ENCODE peak calls at places on chromosomes 3 and 15, in five cellular contexts. One of them, this sample, is unnamed.
A peak's percentile ranks its signal among the peaks of the same experiment; 100 is the strongest.

GRCh38 chr15:66573348-66573718 is 7.5 kb upstream of the LCTL start:
- DNase-seq in NCI-H460: no peak
- DNase-seq in activated CD8-positive, alpha-beta T cell treated with anti-CD3 and anti-CD28 coated beads for 36 hours: no peak
- DNase-seq in activated CD4-positive, alpha-beta T cell treated with anti-CD3 and anti-CD28 coated beads, Interleukin-2, amount 50 U/mL, for 4 hours: no peak
- DNase-seq in activated effector memory CD4-positive, alpha-beta T cell treated with anti-CD3 and anti-CD28 coated beads, Interleukin-2, amount 50 U/mL, for 16 hours: no peak
- DNase-seq in this sample: no peak

GRCh38 chr3:186825294-186825821 is 17.2 kb upstream of the ADIPOQ start:
- DNase-seq in NCI-H460: no peak
- DNase-seq in activated CD8-positive, alpha-beta T cell treated with anti-CD3 and anti-CD28 coated beads for 36 hours: peak; percentile 73
- DNase-seq in activated CD4-positive, alpha-beta T cell treated with anti-CD3 and anti-CD28 coated beads, Interleukin-2, amount 50 U/mL, for 4 hours: no peak
- DNase-seq in activated effector memory CD4-positive, alpha-beta T cell treated with anti-CD3 and anti-CD28 coated beads, Interleukin-2, amount 50 U/mL, for 16 hours: peak; percentile 71
- DNase-seq in this sample: no peak

GRCh38 chr3:175161291-175161690 is 302.2 kb downstream of the NAALADL2 start:
- DNase-seq in NCI-H460: no peak
- DNase-seq in activated CD8-positive, alpha-beta T cell treated with anti-CD3 and anti-CD28 coated beads for 36 hours: no peak
- DNase-seq in activated CD4-positive, alpha-beta T cell treated with anti-CD3 and anti-CD28 coated beads, Interleukin-2, amount 50 U/mL, for 4 hours: no peak
- DNase-seq in activated effector memory CD4-positive, alpha-beta T cell treated with anti-CD3 and anti-CD28 coated beads, Interleukin-2, amount 50 U/mL, for 16 hours: no peak
- DNase-seq in this sample: no peak

GRCh38 chr3:182632077-182632393 is 161.3 kb upstream of the ATP11B start:
- DNase-seq in NCI-H460: no peak
- DNase-seq in activated CD8-positive, alpha-beta T cell treated with anti-CD3 and anti-CD28 coated beads for 36 hours: no peak
- DNase-seq in activated CD4-positive, alpha-beta T cell treated with anti-CD3 and anti-CD28 coated beads, Interleukin-2, amount 50 U/mL, for 4 hours: no peak
- DNase-seq in activated effector memory CD4-positive, alpha-beta T cell treated with anti-CD3 and anti-CD28 coated beads, Interleukin-2, amount 50 U/mL, for 16 hours: no peak
- DNase-seq in this sample: no peak

GRCh38 chr3:8625991-8626390 is 18.6 kb downstream of the SSUH2 start:
- DNase-seq in NCI-H460: no peak
- DNase-seq in activated CD8-positive, alpha-beta T cell treated with anti-CD3 and anti-CD28 coated beads for 36 hours: peak; percentile 7
- DNase-seq in activated CD4-positive, alpha-beta T cell treated with anti-CD3 and anti-CD28 coated beads, Interleukin-2, amount 50 U/mL, for 4 hours: no peak
- DNase-seq in activated effector memory CD4-positive, alpha-beta T cell treated with anti-CD3 and anti-CD28 coated beads, Interleukin-2, amount 50 U/mL, for 16 hours: peak; percentile 58
- DNase-seq in this sample: no peak

GRCh38 chr15:58704155-58704825 is 45.2 kb downstream of the ADAM10 start:
- DNase-seq in NCI-H460: no peak
- DNase-seq in activated CD8-positive, alpha-beta T cell treated with anti-CD3 and anti-CD28 coated beads for 36 hours: no peak
- DNase-seq in activated CD4-positive, alpha-beta T cell treated with anti-CD3 and anti-CD28 coated beads, Interleukin-2, amount 50 U/mL, for 4 hours: no peak
- DNase-seq in activated effector memory CD4-positive, alpha-beta T cell treated with anti-CD3 and anti-CD28 coated beads, Interleukin-2, amount 50 U/mL, for 16 hours: no peak
- DNase-seq in this sample: no peak

GRCh38 chr3:44957986-44958385 is 18.0 kb downstream of the ZDHHC3 start:
- DNase-seq in NCI-H460: no peak
- DNase-seq in activated CD8-positive, alpha-beta T cell treated with anti-CD3 and anti-CD28 coated beads for 36 hours: no peak
- DNase-seq in activated CD4-positive, alpha-beta T cell treated with anti-CD3 and anti-CD28 coated beads, Interleukin-2, amount 50 U/mL, for 4 hours: no peak
- DNase-seq in activated effector memory CD4-positive, alpha-beta T cell treated with anti-CD3 and anti-CD28 coated beads, Interleukin-2, amount 50 U/mL, for 16 hours: peak; percentile 24
- DNase-seq in this sample: no peak

GRCh38 chr3:76990606-76991005 is 49.3 kb upstream of the ROBO2 start:
- DNase-seq in NCI-H460: no peak
- DNase-seq in activated CD8-positive, alpha-beta T cell treated with anti-CD3 and anti-CD28 coated beads for 36 hours: no peak
- DNase-seq in activated CD4-positive, alpha-beta T cell treated with anti-CD3 and anti-CD28 coated beads, Interleukin-2, amount 50 U/mL, for 4 hours: no peak
- DNase-seq in activated effector memory CD4-positive, alpha-beta T cell treated with anti-CD3 and anti-CD28 coated beads, Interleukin-2, amount 50 U/mL, for 16 hours: no peak
- DNase-seq in this sample: no peak

GRCh38 chr15:92714071-92714456 is 58.5 kb upstream of the FAM174B start:
- DNase-seq in NCI-H460: no peak
- DNase-seq in activated CD8-positive, alpha-beta T cell treated with anti-CD3 and anti-CD28 coated beads for 36 hours: peak; percentile 4
- DNase-seq in activated CD4-positive, alpha-beta T cell treated with anti-CD3 and anti-CD28 coated beads, Interleukin-2, amount 50 U/mL, for 4 hours: no peak
- DNase-seq in activated effector memory CD4-positive, alpha-beta T cell treated with anti-CD3 and anti-CD28 coated beads, Interleukin-2, amount 50 U/mL, for 16 hours: no peak
- DNase-seq in this sample: peak; percentile 29

GRCh38 chr3:177772908-177773557 is 575.8 kb upstream of the TBL1XR1 start:
- DNase-seq in NCI-H460: no peak
- DNase-seq in activated CD8-positive, alpha-beta T cell treated with anti-CD3 and anti-CD28 coated beads for 36 hours: no peak
- DNase-seq in activated CD4-positive, alpha-beta T cell treated with anti-CD3 and anti-CD28 coated beads, Interleukin-2, amount 50 U/mL, for 4 hours: no peak
- DNase-seq in activated effector memory CD4-positive, alpha-beta T cell treated with anti-CD3 and anti-CD28 coated beads, Interleukin-2, amount 50 U/mL, for 16 hours: no peak
- DNase-seq in this sample: no peak

GRCh38 chr15:69084404-69085030 is 70.0 kb downstream of the NOX5 start:
- DNase-seq in NCI-H460: no peak
- DNase-seq in activated CD8-positive, alpha-beta T cell treated with anti-CD3 and anti-CD28 coated beads for 36 hours: no peak
- DNase-seq in activated CD4-positive, alpha-beta T cell treated with anti-CD3 and anti-CD28 coated beads, Interleukin-2, amount 50 U/mL, for 4 hours: no peak
- DNase-seq in activated effector memory CD4-positive, alpha-beta T cell treated with anti-CD3 and anti-CD28 coated beads, Interleukin-2, amount 50 U/mL, for 16 hours: no peak
- DNase-seq in this sample: no peak

GRCh38 chr3:164406281-164406680 is 672.0 kb downstream of the SI start:
- DNase-seq in NCI-H460: no peak
- DNase-seq in activated CD8-positive, alpha-beta T cell treated with anti-CD3 and anti-CD28 coated beads for 36 hours: no peak
- DNase-seq in activated CD4-positive, alpha-beta T cell treated with anti-CD3 and anti-CD28 coated beads, Interleukin-2, amount 50 U/mL, for 4 hours: no peak
- DNase-seq in activated effector memory CD4-positive, alpha-beta T cell treated with anti-CD3 and anti-CD28 coated beads, Interleukin-2, amount 50 U/mL, for 16 hours: no peak
- DNase-seq in this sample: no peak

GRCh38 chr3:138418556-138419206 is 15.7 kb upstream of the ESYT3 start:
- DNase-seq in NCI-H460: no peak
- DNase-seq in activated CD8-positive, alpha-beta T cell treated with anti-CD3 and anti-CD28 coated beads for 36 hours: no peak
- DNase-seq in activated CD4-positive, alpha-beta T cell treated with anti-CD3 and anti-CD28 coated beads, Interleukin-2, amount 50 U/mL, for 4 hours: no peak
- DNase-seq in activated effector memory CD4-positive, alpha-beta T cell treated with anti-CD3 and anti-CD28 coated beads, Interleukin-2, amount 50 U/mL, for 16 hours: no peak
- DNase-seq in this sample: no peak

GRCh38 chr15:69585937-69586336 is 133.3 kb downstream of the RPLP1 start:
- DNase-seq in NCI-H460: no peak
- DNase-seq in activated CD8-positive, alpha-beta T cell treated with anti-CD3 and anti-CD28 coated beads for 36 hours: no peak
- DNase-seq in activated CD4-positive, alpha-beta T cell treated with anti-CD3 and anti-CD28 coated beads, Interleukin-2, amount 50 U/mL, for 4 hours: no peak
- DNase-seq in activated effector memory CD4-positive, alpha-beta T cell treated with anti-CD3 and anti-CD28 coated beads, Interleukin-2, amount 50 U/mL, for 16 hours: no peak
- DNase-seq in this sample: no peak

GRCh38 chr3:138125548-138126221 is 6.5 kb downstream of the A4GNT start:
- DNase-seq in NCI-H460: no peak
- DNase-seq in activated CD8-positive, alpha-beta T cell treated with anti-CD3 and anti-CD28 coated beads for 36 hours: no peak
- DNase-seq in activated CD4-positive, alpha-beta T cell treated with anti-CD3 and anti-CD28 coated beads, Interleukin-2, amount 50 U/mL, for 4 hours: no peak
- DNase-seq in activated effector memory CD4-positive, alpha-beta T cell treated with anti-CD3 and anti-CD28 coated beads, Interleukin-2, amount 50 U/mL, for 16 hours: no peak
- DNase-seq in this sample: peak; percentile 20

GRCh38 chr15:47398115-47398514 is 319.2 kb upstream of the SEMA6D start:
- DNase-seq in NCI-H460: no peak
- DNase-seq in activated CD8-positive, alpha-beta T cell treated with anti-CD3 and anti-CD28 coated beads for 36 hours: no peak
- DNase-seq in activated CD4-positive, alpha-beta T cell treated with anti-CD3 and anti-CD28 coated beads, Interleukin-2, amount 50 U/mL, for 4 hours: no peak
- DNase-seq in activated effector memory CD4-positive, alpha-beta T cell treated with anti-CD3 and anti-CD28 coated beads, Interleukin-2, amount 50 U/mL, for 16 hours: no peak
- DNase-seq in this sample: no peak

GRCh38 chr3:122273498-122273897 is 51.5 kb upstream of the CSTA start:
- DNase-seq in NCI-H460: no peak
- DNase-seq in activated CD8-positive, alpha-beta T cell treated with anti-CD3 and anti-CD28 coated beads for 36 hours: peak; percentile 64
- DNase-seq in activated CD4-positive, alpha-beta T cell treated with anti-CD3 and anti-CD28 coated beads, Interleukin-2, amount 50 U/mL, for 4 hours: no peak
- DNase-seq in activated effector memory CD4-positive, alpha-beta T cell treated with anti-CD3 and anti-CD28 coated beads, Interleukin-2, amount 50 U/mL, for 16 hours: no peak
- DNase-seq in this sample: no peak

GRCh38 chr3:43365601-43366305 is 79.4 kb downstream of the SNRK start:
- DNase-seq in NCI-H460: no peak
- DNase-seq in activated CD8-positive, alpha-beta T cell treated with anti-CD3 and anti-CD28 coated beads for 36 hours: no peak
- DNase-seq in activated CD4-positive, alpha-beta T cell treated with anti-CD3 and anti-CD28 coated beads, Interleukin-2, amount 50 U/mL, for 4 hours: no peak
- DNase-seq in activated effector memory CD4-positive, alpha-beta T cell treated with anti-CD3 and anti-CD28 coated beads, Interleukin-2, amount 50 U/mL, for 16 hours: peak; percentile 52
- DNase-seq in this sample: no peak

GRCh38 chr3:129622933-129623332 is 16.5 kb upstream of the PLXND1 start:
- DNase-seq in NCI-H460: no peak
- DNase-seq in activated CD8-positive, alpha-beta T cell treated with anti-CD3 and anti-CD28 coated beads for 36 hours: no peak
- DNase-seq in activated CD4-positive, alpha-beta T cell treated with anti-CD3 and anti-CD28 coated beads, Interleukin-2, amount 50 U/mL, for 4 hours: no peak
- DNase-seq in activated effector memory CD4-positive, alpha-beta T cell treated with anti-CD3 and anti-CD28 coated beads, Interleukin-2, amount 50 U/mL, for 16 hours: no peak
- DNase-seq in this sample: no peak

GRCh38 chr15:68149059-68149458 is 56.1 kb downstream of the CALML4 start:
- DNase-seq in NCI-H460: no peak
- DNase-seq in activated CD8-positive, alpha-beta T cell treated with anti-CD3 and anti-CD28 coated beads for 36 hours: no peak
- DNase-seq in activated CD4-positive, alpha-beta T cell treated with anti-CD3 and anti-CD28 coated beads, Interleukin-2, amount 50 U/mL, for 4 hours: no peak
- DNase-seq in activated effector memory CD4-positive, alpha-beta T cell treated with anti-CD3 and anti-CD28 coated beads, Interleukin-2, amount 50 U/mL, for 16 hours: no peak
- DNase-seq in this sample: no peak

GRCh38 chr3:85360742-85361387 is 402.1 kb downstream of the CADM2 start:
- DNase-seq in NCI-H460: peak; percentile 45
- DNase-seq in activated CD8-positive, alpha-beta T cell treated with anti-CD3 and anti-CD28 coated beads for 36 hours: peak; percentile 42
- DNase-seq in activated CD4-positive, alpha-beta T cell treated with anti-CD3 and anti-CD28 coated beads, Interleukin-2, amount 50 U/mL, for 4 hours: no peak
- DNase-seq in activated effector memory CD4-positive, alpha-beta T cell treated with anti-CD3 and anti-CD28 coated beads, Interleukin-2, amount 50 U/mL, for 16 hours: no peak
- DNase-seq in this sample: peak; percentile 87

GRCh38 chr3:24533557-24534193 is 39.0 kb upstream of the THRB start:
- DNase-seq in NCI-H460: no peak
- DNase-seq in activated CD8-positive, alpha-beta T cell treated with anti-CD3 and anti-CD28 coated beads for 36 hours: no peak
- DNase-seq in activated CD4-positive, alpha-beta T cell treated with anti-CD3 and anti-CD28 coated beads, Interleukin-2, amount 50 U/mL, for 4 hours: no peak
- DNase-seq in activated effector memory CD4-positive, alpha-beta T cell treated with anti-CD3 and anti-CD28 coated beads, Interleukin-2, amount 50 U/mL, for 16 hours: no peak
- DNase-seq in this sample: no peak

GRCh38 chr3:93969443-93969842 is 4.3 kb downstream of the PROS1 start:
- DNase-seq in NCI-H460: no peak
- DNase-seq in activated CD8-positive, alpha-beta T cell treated with anti-CD3 and anti-CD28 coated beads for 36 hours: no peak
- DNase-seq in activated CD4-positive, alpha-beta T cell treated with anti-CD3 and anti-CD28 coated beads, Interleukin-2, amount 50 U/mL, for 4 hours: no peak
- DNase-seq in activated effector memory CD4-positive, alpha-beta T cell treated with anti-CD3 and anti-CD28 coated beads, Interleukin-2, amount 50 U/mL, for 16 hours: no peak
- DNase-seq in this sample: no peak

GRCh38 chr3:73228425-73228824 is 167.0 kb downstream of the EBLN2 start:
- DNase-seq in NCI-H460: no peak
- DNase-seq in activated CD8-positive, alpha-beta T cell treated with anti-CD3 and anti-CD28 coated beads for 36 hours: no peak
- DNase-seq in activated CD4-positive, alpha-beta T cell treated with anti-CD3 and anti-CD28 coated beads, Interleukin-2, amount 50 U/mL, for 4 hours: no peak
- DNase-seq in activated effector memory CD4-positive, alpha-beta T cell treated with anti-CD3 and anti-CD28 coated beads, Interleukin-2, amount 50 U/mL, for 16 hours: no peak
- DNase-seq in this sample: no peak

GRCh38 chr15:40554164-40554530 is 10.7 kb downstream of the CCDC32 start:
- DNase-seq in NCI-H460: no peak
- DNase-seq in activated CD8-positive, alpha-beta T cell treated with anti-CD3 and anti-CD28 coated beads for 36 hours: no peak
- DNase-seq in activated CD4-positive, alpha-beta T cell treated with anti-CD3 and anti-CD28 coated beads, Interleukin-2, amount 50 U/mL, for 4 hours: no peak
- DNase-seq in activated effector memory CD4-positive, alpha-beta T cell treated with anti-CD3 and anti-CD28 coated beads, Interleukin-2, amount 50 U/mL, for 16 hours: no peak
- DNase-seq in this sample: no peak

GRCh38 chr3:37762698-37763097 is 99.0 kb upstream of the CTDSPL start:
- DNase-seq in NCI-H460: no peak
- DNase-seq in activated CD8-positive, alpha-beta T cell treated with anti-CD3 and anti-CD28 coated beads for 36 hours: no peak
- DNase-seq in activated CD4-positive, alpha-beta T cell treated with anti-CD3 and anti-CD28 coated beads, Interleukin-2, amount 50 U/mL, for 4 hours: no peak
- DNase-seq in activated effector memory CD4-positive, alpha-beta T cell treated with anti-CD3 and anti-CD28 coated beads, Interleukin-2, amount 50 U/mL, for 16 hours: no peak
- DNase-seq in this sample: no peak

GRCh38 chr3:159032311-159032710 is 230.5 kb downstream of the MFSD1 start:
- DNase-seq in NCI-H460: no peak
- DNase-seq in activated CD8-positive, alpha-beta T cell treated with anti-CD3 and anti-CD28 coated beads for 36 hours: no peak
- DNase-seq in activated CD4-positive, alpha-beta T cell treated with anti-CD3 and anti-CD28 coated beads, Interleukin-2, amount 50 U/mL, for 4 hours: no peak
- DNase-seq in activated effector memory CD4-positive, alpha-beta T cell treated with anti-CD3 and anti-CD28 coated beads, Interleukin-2, amount 50 U/mL, for 16 hours: no peak
- DNase-seq in this sample: no peak

GRCh38 chr3:1017879-1018278 is 74.9 kb upstream of the CNTN6 start:
- DNase-seq in NCI-H460: no peak
- DNase-seq in activated CD8-positive, alpha-beta T cell treated with anti-CD3 and anti-CD28 coated beads for 36 hours: no peak
- DNase-seq in activated CD4-positive, alpha-beta T cell treated with anti-CD3 and anti-CD28 coated beads, Interleukin-2, amount 50 U/mL, for 4 hours: no peak
- DNase-seq in activated effector memory CD4-positive, alpha-beta T cell treated with anti-CD3 and anti-CD28 coated beads, Interleukin-2, amount 50 U/mL, for 16 hours: no peak
- DNase-seq in this sample: no peak

GRCh38 chr3:159635047-159635641 is 353.5 kb upstream of the IL12A start:
- DNase-seq in NCI-H460: no peak
- DNase-seq in activated CD8-positive, alpha-beta T cell treated with anti-CD3 and anti-CD28 coated beads for 36 hours: no peak
- DNase-seq in activated CD4-positive, alpha-beta T cell treated with anti-CD3 and anti-CD28 coated beads, Interleukin-2, amount 50 U/mL, for 4 hours: no peak
- DNase-seq in activated effector memory CD4-positive, alpha-beta T cell treated with anti-CD3 and anti-CD28 coated beads, Interleukin-2, amount 50 U/mL, for 16 hours: no peak
- DNase-seq in this sample: no peak

GRCh38 chr3:140186421-140186920 is 251.5 kb downstream of the CLSTN2 start:
- DNase-seq in NCI-H460: no peak
- DNase-seq in activated CD8-positive, alpha-beta T cell treated with anti-CD3 and anti-CD28 coated beads for 36 hours: no peak
- DNase-seq in activated CD4-positive, alpha-beta T cell treated with anti-CD3 and anti-CD28 coated beads, Interleukin-2, amount 50 U/mL, for 4 hours: no peak
- DNase-seq in activated effector memory CD4-positive, alpha-beta T cell treated with anti-CD3 and anti-CD28 coated beads, Interleukin-2, amount 50 U/mL, for 16 hours: no peak
- DNase-seq in this sample: peak; percentile 60

GRCh38 chr15:70244978-70245542 is 147.3 kb upstream of the TLE3 start:
- DNase-seq in NCI-H460: no peak
- DNase-seq in activated CD8-positive, alpha-beta T cell treated with anti-CD3 and anti-CD28 coated beads for 36 hours: no peak
- DNase-seq in activated CD4-positive, alpha-beta T cell treated with anti-CD3 and anti-CD28 coated beads, Interleukin-2, amount 50 U/mL, for 4 hours: no peak
- DNase-seq in activated effector memory CD4-positive, alpha-beta T cell treated with anti-CD3 and anti-CD28 coated beads, Interleukin-2, amount 50 U/mL, for 16 hours: no peak
- DNase-seq in this sample: no peak

GRCh38 chr15:53591041-53591440 is 168.4 kb downstream of the WDR72 start:
- DNase-seq in NCI-H460: no peak
- DNase-seq in activated CD8-positive, alpha-beta T cell treated with anti-CD3 and anti-CD28 coated beads for 36 hours: no peak
- DNase-seq in activated CD4-positive, alpha-beta T cell treated with anti-CD3 and anti-CD28 coated beads, Interleukin-2, amount 50 U/mL, for 4 hours: no peak
- DNase-seq in activated effector memory CD4-positive, alpha-beta T cell treated with anti-CD3 and anti-CD28 coated beads, Interleukin-2, amount 50 U/mL, for 16 hours: no peak
- DNase-seq in this sample: no peak

GRCh38 chr15:100596792-100597191 is 5.2 kb downstream of the LINS1 start:
- DNase-seq in NCI-H460: no peak
- DNase-seq in activated CD8-positive, alpha-beta T cell treated with anti-CD3 and anti-CD28 coated beads for 36 hours: peak; percentile 99
- DNase-seq in activated CD4-positive, alpha-beta T cell treated with anti-CD3 and anti-CD28 coated beads, Interleukin-2, amount 50 U/mL, for 4 hours: peak; percentile 98
- DNase-seq in activated effector memory CD4-positive, alpha-beta T cell treated with anti-CD3 and anti-CD28 coated beads, Interleukin-2, amount 50 U/mL, for 16 hours: peak; percentile 95
- DNase-seq in this sample: no peak

GRCh38 chr3:25574172-25574765 is 90.4 kb downstream of the TOP2B start:
- DNase-seq in NCI-H460: no peak
- DNase-seq in activated CD8-positive, alpha-beta T cell treated with anti-CD3 and anti-CD28 coated beads for 36 hours: no peak
- DNase-seq in activated CD4-positive, alpha-beta T cell treated with anti-CD3 and anti-CD28 coated beads, Interleukin-2, amount 50 U/mL, for 4 hours: no peak
- DNase-seq in activated effector memory CD4-positive, alpha-beta T cell treated with anti-CD3 and anti-CD28 coated beads, Interleukin-2, amount 50 U/mL, for 16 hours: no peak
- DNase-seq in this sample: no peak

GRCh38 chr3:124037332-124037731 is 45.4 kb upstream of the ROPN1 start:
- DNase-seq in NCI-H460: no peak
- DNase-seq in activated CD8-positive, alpha-beta T cell treated with anti-CD3 and anti-CD28 coated beads for 36 hours: no peak
- DNase-seq in activated CD4-positive, alpha-beta T cell treated with anti-CD3 and anti-CD28 coated beads, Interleukin-2, amount 50 U/mL, for 4 hours: no peak
- DNase-seq in activated effector memory CD4-positive, alpha-beta T cell treated with anti-CD3 and anti-CD28 coated beads, Interleukin-2, amount 50 U/mL, for 16 hours: no peak
- DNase-seq in this sample: no peak

GRCh38 chr15:56356616-56357015 is 8.6 kb upstream of the TEX9 start:
- DNase-seq in NCI-H460: no peak
- DNase-seq in activated CD8-positive, alpha-beta T cell treated with anti-CD3 and anti-CD28 coated beads for 36 hours: no peak
- DNase-seq in activated CD4-positive, alpha-beta T cell treated with anti-CD3 and anti-CD28 coated beads, Interleukin-2, amount 50 U/mL, for 4 hours: no peak
- DNase-seq in activated effector memory CD4-positive, alpha-beta T cell treated with anti-CD3 and anti-CD28 coated beads, Interleukin-2, amount 50 U/mL, for 16 hours: no peak
- DNase-seq in this sample: no peak